ENCODE peak calls at places on chromosomes 5 and 9, in four cellular contexts. One of them, this sample, is unnamed.

GRCh38 chr9:129160712-129161533 is 17.1 kb downstream of the IER5L start:
- DNase-seq in DMS53: no peak
- DNase-seq in KBM-7: no peak
- DNase-seq in activated naive CD8-positive, alpha-beta T cell treated with anti-CD3 and anti-CD28 coated beads, Interleukin-2, amount 50 U/mL, for 16 hours: no peak
- DNase-seq in this sample: no peak

GRCh38 chr9:32500768-32501167 is 25.2 kb downstream of the RIGI start:
- DNase-seq in DMS53: peak; percentile 55
- DNase-seq in KBM-7: no peak
- DNase-seq in activated naive CD8-positive, alpha-beta T cell treated with anti-CD3 and anti-CD28 coated beads, Interleukin-2, amount 50 U/mL, for 16 hours: no peak
- DNase-seq in this sample: no peak

GRCh38 chr5:161373345-161373707 is 173.2 kb downstream of the GABRB2 start:
- DNase-seq in DMS53: no peak
- DNase-seq in KBM-7: no peak
- DNase-seq in activated naive CD8-positive, alpha-beta T cell treated with anti-CD3 and anti-CD28 coated beads, Interleukin-2, amount 50 U/mL, for 16 hours: no peak
- DNase-seq in this sample: no peak

GRCh38 chr5:18465833-18466681 is 831.8 kb downstream of the TAF11L14 start:
- DNase-seq in DMS53: peak; percentile 90
- DNase-seq in KBM-7: peak; percentile 69
- DNase-seq in activated naive CD8-positive, alpha-beta T cell treated with anti-CD3 and anti-CD28 coated beads, Interleukin-2, amount 50 U/mL, for 16 hours: no peak
- DNase-seq in this sample: peak; percentile 87

GRCh38 chr5:168304349-168304748 is 12.9 kb downstream of the WWC1 start:
- DNase-seq in DMS53: no peak
- DNase-seq in KBM-7: no peak
- DNase-seq in activated naive CD8-positive, alpha-beta T cell treated with anti-CD3 and anti-CD28 coated beads, Interleukin-2, amount 50 U/mL, for 16 hours: no peak
- DNase-seq in this sample: no peak

GRCh38 chr5:181198905-181199519 is 6.0 kb downstream of the TRIM7 start:
- DNase-seq in DMS53: no peak
- DNase-seq in KBM-7: no peak
- DNase-seq in activated naive CD8-positive, alpha-beta T cell treated with anti-CD3 and anti-CD28 coated beads, Interleukin-2, amount 50 U/mL, for 16 hours: no peak
- DNase-seq in this sample: no peak

GRCh38 chr5:60014331-60014730 is 120.8 kb upstream of the PDE4D start:
- DNase-seq in DMS53: no peak
- DNase-seq in KBM-7: no peak
- DNase-seq in activated naive CD8-positive, alpha-beta T cell treated with anti-CD3 and anti-CD28 coated beads, Interleukin-2, amount 50 U/mL, for 16 hours: no peak
- DNase-seq in this sample: no peak

GRCh38 chr5:149627070-149627469 is 45.8 kb downstream of the ARHGEF37 start:
- DNase-seq in DMS53: peak; percentile 84
- DNase-seq in KBM-7: no peak
- DNase-seq in activated naive CD8-positive, alpha-beta T cell treated with anti-CD3 and anti-CD28 coated beads, Interleukin-2, amount 50 U/mL, for 16 hours: no peak
- DNase-seq in this sample: no peak

GRCh38 chr9:129399301-129399990 is 221.4 kb upstream of the IER5L start:
- DNase-seq in DMS53: no peak
- DNase-seq in KBM-7: no peak
- DNase-seq in activated naive CD8-positive, alpha-beta T cell treated with anti-CD3 and anti-CD28 coated beads, Interleukin-2, amount 50 U/mL, for 16 hours: no peak
- DNase-seq in this sample: peak; percentile 60

GRCh38 chr9:99863955-99864354 is 42.3 kb downstream of the NR4A3 start:
- DNase-seq in DMS53: no peak
- DNase-seq in KBM-7: no peak
- DNase-seq in activated naive CD8-positive, alpha-beta T cell treated with anti-CD3 and anti-CD28 coated beads, Interleukin-2, amount 50 U/mL, for 16 hours: no peak
- DNase-seq in this sample: no peak

GRCh38 chr9:115162946-115163345 is 45.0 kb upstream of the TNC start:
- DNase-seq in DMS53: no peak
- DNase-seq in KBM-7: no peak
- DNase-seq in activated naive CD8-positive, alpha-beta T cell treated with anti-CD3 and anti-CD28 coated beads, Interleukin-2, amount 50 U/mL, for 16 hours: no peak
- DNase-seq in this sample: no peak

GRCh38 chr5:124007675-124008398 is 495.9 kb downstream of the CSNK1G3 start:
- DNase-seq in DMS53: peak; percentile 63
- DNase-seq in KBM-7: no peak
- DNase-seq in activated naive CD8-positive, alpha-beta T cell treated with anti-CD3 and anti-CD28 coated beads, Interleukin-2, amount 50 U/mL, for 16 hours: no peak
- DNase-seq in this sample: peak; percentile 49

GRCh38 chr9:90659626-90660364 is 17.2 kb upstream of the DIRAS2 start:
- DNase-seq in DMS53: peak; percentile 46
- DNase-seq in KBM-7: no peak
- DNase-seq in activated naive CD8-positive, alpha-beta T cell treated with anti-CD3 and anti-CD28 coated beads, Interleukin-2, amount 50 U/mL, for 16 hours: no peak
- DNase-seq in this sample: no peak

GRCh38 chr9:108720191-108720642 is 135.6 kb downstream of the ACTL7B start:
- DNase-seq in DMS53: no peak
- DNase-seq in KBM-7: no peak
- DNase-seq in activated naive CD8-positive, alpha-beta T cell treated with anti-CD3 and anti-CD28 coated beads, Interleukin-2, amount 50 U/mL, for 16 hours: no peak
- DNase-seq in this sample: no peak

GRCh38 chr5:111551569-111552275 is 39.4 kb upstream of the STARD4 start:
- DNase-seq in DMS53: no peak
- DNase-seq in KBM-7: no peak
- DNase-seq in activated naive CD8-positive, alpha-beta T cell treated with anti-CD3 and anti-CD28 coated beads, Interleukin-2, amount 50 U/mL, for 16 hours: no peak
- DNase-seq in this sample: no peak

GRCh38 chr9:131578778-131579504 is 33.6 kb downstream of the PRRT1B start:
- DNase-seq in DMS53: no peak
- DNase-seq in KBM-7: no peak
- DNase-seq in activated naive CD8-positive, alpha-beta T cell treated with anti-CD3 and anti-CD28 coated beads, Interleukin-2, amount 50 U/mL, for 16 hours: peak; percentile 17
- DNase-seq in this sample: no peak

GRCh38 chr5:131986161-131986912 is 25.1 kb downstream of the ACSL6 start:
- DNase-seq in DMS53: peak; percentile 34
- DNase-seq in KBM-7: no peak
- DNase-seq in activated naive CD8-positive, alpha-beta T cell treated with anti-CD3 and anti-CD28 coated beads, Interleukin-2, amount 50 U/mL, for 16 hours: no peak
- DNase-seq in this sample: no peak

GRCh38 chr9:114198249-114199040 is 43.1 kb downstream of the COL27A1 start:
- DNase-seq in DMS53: no peak
- DNase-seq in KBM-7: no peak
- DNase-seq in activated naive CD8-positive, alpha-beta T cell treated with anti-CD3 and anti-CD28 coated beads, Interleukin-2, amount 50 U/mL, for 16 hours: no peak
- DNase-seq in this sample: no peak

GRCh38 chr5:138824516-138824915 is 50.6 kb downstream of the LRRTM2 start:
- DNase-seq in DMS53: no peak
- DNase-seq in KBM-7: no peak
- DNase-seq in activated naive CD8-positive, alpha-beta T cell treated with anti-CD3 and anti-CD28 coated beads, Interleukin-2, amount 50 U/mL, for 16 hours: no peak
- DNase-seq in this sample: no peak

GRCh38 chr9:120393386-120394057 is 186.4 kb downstream of the CDK5RAP2 start:
- DNase-seq in DMS53: no peak
- DNase-seq in KBM-7: no peak
- DNase-seq in activated naive CD8-positive, alpha-beta T cell treated with anti-CD3 and anti-CD28 coated beads, Interleukin-2, amount 50 U/mL, for 16 hours: no peak
- DNase-seq in this sample: no peak

GRCh38 chr5:179118338-179118737 is 58.2 kb downstream of the ZNF354C start:
- DNase-seq in DMS53: no peak
- DNase-seq in KBM-7: no peak
- DNase-seq in activated naive CD8-positive, alpha-beta T cell treated with anti-CD3 and anti-CD28 coated beads, Interleukin-2, amount 50 U/mL, for 16 hours: no peak
- DNase-seq in this sample: no peak

GRCh38 chr5:99922386-99922785 is 612.8 kb upstream of the FAM174A start:
- DNase-seq in DMS53: peak; percentile 3
- DNase-seq in KBM-7: no peak
- DNase-seq in activated naive CD8-positive, alpha-beta T cell treated with anti-CD3 and anti-CD28 coated beads, Interleukin-2, amount 50 U/mL, for 16 hours: no peak
- DNase-seq in this sample: no peak

GRCh38 chr5:160547872-160548271 is 126.2 kb downstream of the PTTG1 start:
- DNase-seq in DMS53: no peak
- DNase-seq in KBM-7: no peak
- DNase-seq in activated naive CD8-positive, alpha-beta T cell treated with anti-CD3 and anti-CD28 coated beads, Interleukin-2, amount 50 U/mL, for 16 hours: no peak
- DNase-seq in this sample: no peak

GRCh38 chr9:79568337-79569084 is 3.3 kb upstream of the TLE4 start:
- DNase-seq in DMS53: peak; percentile 8
- DNase-seq in KBM-7: no peak
- DNase-seq in activated naive CD8-positive, alpha-beta T cell treated with anti-CD3 and anti-CD28 coated beads, Interleukin-2, amount 50 U/mL, for 16 hours: no peak
- DNase-seq in this sample: no peak

GRCh38 chr5:34743878-34744277 is 87.8 kb downstream of the RAI14 start:
- DNase-seq in DMS53: no peak
- DNase-seq in KBM-7: no peak
- DNase-seq in activated naive CD8-positive, alpha-beta T cell treated with anti-CD3 and anti-CD28 coated beads, Interleukin-2, amount 50 U/mL, for 16 hours: no peak
- DNase-seq in this sample: no peak

GRCh38 chr5:51495672-51496071 is 112.4 kb downstream of the ISL1 start:
- DNase-seq in DMS53: no peak
- DNase-seq in KBM-7: no peak
- DNase-seq in activated naive CD8-positive, alpha-beta T cell treated with anti-CD3 and anti-CD28 coated beads, Interleukin-2, amount 50 U/mL, for 16 hours: no peak
- DNase-seq in this sample: no peak

GRCh38 chr5:54663876-54664275 is 146.3 kb downstream of the SNX18 start:
- DNase-seq in DMS53: no peak
- DNase-seq in KBM-7: no peak
- DNase-seq in activated naive CD8-positive, alpha-beta T cell treated with anti-CD3 and anti-CD28 coated beads, Interleukin-2, amount 50 U/mL, for 16 hours: no peak
- DNase-seq in this sample: no peak

GRCh38 chr9:91589101-91589553 is 165.5 kb upstream of the NFIL3 start:
- DNase-seq in DMS53: no peak
- DNase-seq in KBM-7: no peak
- DNase-seq in activated naive CD8-positive, alpha-beta T cell treated with anti-CD3 and anti-CD28 coated beads, Interleukin-2, amount 50 U/mL, for 16 hours: no peak
- DNase-seq in this sample: no peak

This sample was measured in NCI-H69.